ENCODE peak calls at places on chromosomes 6 and 20, in five cellular contexts. S is HepG2, E is K562, G is SK-N-SH, Y is GM12878. M is an unnamed sample.

GRCh38 chr6:134308800-134309199 is 9.1 kb downstream of the SGK1 start:
- DNase-seq in S (no peak), E (no peak), Y (no peak), G (no peak), M (no peak)

GRCh38 chr6:126039284-126039683 is 52.9 kb downstream of the TRMT11 start:
- DNase-seq in Y (no peak), S (no peak), G (no peak), E (no peak), M (no peak)

GRCh38 chr20:42708261-42708660 is 481.4 kb downstream of the PTPRT start:
- DNase-seq in Y (no peak), G (no peak), E (no peak), S (no peak), M (no peak)

GRCh38 chr6:88982720-88983119 is 19.3 kb upstream of the RNGTT start:
- DNase-seq in S (peak; percentile 55), Y (peak; percentile 19), G (peak; percentile 52), E (peak; percentile 60), M (no peak)

GRCh38 chr6:139161817-139162284 is 27.0 kb downstream of the HECA start:
- DNase-seq in E (no peak), Y (peak; percentile 91), S (no peak), G (no peak), M (no peak)

GRCh38 chr6:123518441-123519190 is 118.1 kb downstream of the TRDN start:
- DNase-seq in S (no peak), E (no peak), G (no peak), Y (no peak), M (no peak)

GRCh38 chr6:28326371-28326948 is 9.5 kb downstream of the ZSCAN31 start:
- DNase-seq in G (no peak), Y (no peak), E (no peak), S (no peak), M (no peak)

GRCh38 chr6:27604986-27605385 is 132.1 kb upstream of the ZNF184 start:
- DNase-seq in S (no peak), G (no peak), E (peak; percentile 64), Y (no peak), M (no peak)

GRCh38 chr20:34271961-34272360 is 30.7 kb downstream of the ASIP start:
- DNase-seq in E (no peak), G (no peak), S (no peak), Y (no peak), M (no peak)

GRCh38 chr6:24929255-24929654 is 6.5 kb downstream of the RIPOR2 start:
- DNase-seq in Y (no peak), S (no peak), E (no peak), G (no peak), M (no peak)

GRCh38 chr6:143368426-143368825 is 82.1 kb downstream of the ADAT2 start:
- DNase-seq in S (no peak), G (no peak), E (peak; percentile 57), Y (peak; percentile 56), M (no peak)

GRCh38 chr6:73639015-73639414 is 14.8 kb downstream of the SLC17A5 start:
- DNase-seq in E (no peak), Y (no peak), S (no peak), G (no peak), M (no peak)

GRCh38 chr6:19802656-19803055 is 34.5 kb upstream of the ID4 start:
- DNase-seq in S (no peak), G (no peak), E (no peak), Y (no peak), M (no peak)

GRCh38 chr6:35400901-35401311 is 51.2 kb upstream of the FANCE start:
- DNase-seq in E (no peak), G (peak; percentile 46), Y (no peak), S (no peak), M (no peak)

GRCh38 chr20:4978050-4978918 is 23.0 kb downstream of the SLC23A2 start:
- DNase-seq in G (no peak), Y (no peak), S (no peak), E (no peak), M (no peak)

GRCh38 chr6:100217225-100217624 is 223.2 kb upstream of the MCHR2 start:
- DNase-seq in Y (no peak), G (no peak), S (no peak), E (no peak), M (no peak)
- TF ChIP-seq EP300 in Y (no peak), G (no peak), S (no peak), E (no peak), M (no peak)

GRCh38 chr6:79713701-79714322 is 82.7 kb downstream of the SH3BGRL2 start:
- DNase-seq in E (peak; percentile 75), Y (no peak), S (peak; percentile 54), G (peak; percentile 53), M (no peak)

GRCh38 chr6:79717989-79718388 is 86.9 kb downstream of the SH3BGRL2 start:
- DNase-seq in G (no peak), Y (no peak), S (no peak), E (no peak), M (no peak)

GRCh38 chr6:79718509-79719247 is 87.5 kb downstream of the SH3BGRL2 start:
- DNase-seq in Y (no peak), G (no peak), E (no peak), S (no peak), M (no peak)

GRCh38 chr6:79724816-79725215 is 93.7 kb downstream of the SH3BGRL2 start:
- DNase-seq in E (no peak), Y (no peak), S (no peak), G (peak; percentile 8), M (no peak)

DNA sequence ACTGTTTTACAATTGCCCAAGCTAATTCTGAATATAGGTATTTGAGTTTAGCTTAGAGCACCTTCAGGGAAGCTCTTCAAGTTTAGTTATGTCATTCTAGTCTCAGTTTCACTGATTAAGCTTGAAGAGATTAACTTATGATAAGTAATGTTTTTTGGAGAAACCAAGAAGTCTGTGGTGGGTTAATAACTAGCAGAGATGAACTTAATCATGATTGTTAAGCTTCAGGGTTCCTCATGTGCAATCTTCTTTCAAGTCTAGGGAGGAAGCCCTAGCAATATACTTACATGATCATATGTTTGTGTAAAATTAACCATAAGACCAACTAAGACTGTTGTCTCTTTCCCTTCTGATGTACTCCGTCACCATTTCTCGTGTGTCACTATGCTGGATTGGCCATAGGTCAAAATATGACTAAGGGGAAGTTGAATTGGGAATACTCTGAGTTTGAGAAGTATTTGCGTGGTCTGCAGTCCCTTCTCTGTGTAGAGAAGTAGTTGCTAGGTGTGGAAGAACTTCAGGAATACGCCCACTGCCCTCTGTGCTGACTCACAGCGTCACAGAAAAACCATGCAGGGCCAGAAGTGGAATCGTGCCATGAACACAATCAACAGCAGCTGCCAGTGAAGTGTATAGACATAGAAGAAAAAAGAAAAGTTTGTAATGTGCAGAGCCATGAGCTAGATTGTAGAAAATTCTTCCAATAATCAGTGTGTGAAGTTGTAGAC is 88.3 kb downstream of the SH3BGRL2 start:
- DNase-seq in Y (no peak), E (peak; percentile 23), G (no peak), S (no peak), M (no peak)
- TF ChIP-seq MAX in Y (no peak), E (no peak), G (no peak), S (no peak), M (no peak)

DNA sequence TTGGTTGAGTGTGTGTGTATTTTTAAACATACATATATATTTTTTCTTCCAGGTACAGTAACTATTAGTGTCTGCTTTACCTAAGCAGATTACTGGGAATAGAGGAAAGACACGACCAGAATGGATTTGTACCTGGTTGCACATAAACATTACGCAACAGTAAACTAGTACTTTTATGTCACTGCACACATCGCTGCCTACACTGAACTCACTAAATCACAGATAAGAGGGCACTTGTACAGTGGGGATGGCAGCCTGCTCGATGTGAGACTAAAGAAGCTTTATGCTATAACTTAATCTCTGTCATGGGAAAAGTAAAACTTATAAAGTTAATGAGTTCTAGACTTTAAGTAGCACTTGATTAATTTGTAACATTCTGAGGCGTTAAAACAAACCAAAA is 89.5 kb upstream of the SIM1 start:
- DNase-seq in G (no peak), E (no peak), Y (no peak), S (no peak), M (no peak)
- TF ChIP-seq POLR2AphosphoS5 in G (no peak), E (no peak), Y (no peak), S (no peak), M (no peak)

GRCh38 chr6:111709201-111709600 is 103.5 kb upstream of the TRAF3IP2 start:
- DNase-seq in Y (no peak), G (no peak), E (no peak), S (no peak), M (no peak)

GRCh38 chr6:111710911-111711310 is 105.2 kb upstream of the TRAF3IP2 start:
- DNase-seq in S (no peak), G (no peak), Y (no peak), E (no peak), M (no peak)

GRCh38 chr6:111710439-111710838 is 104.8 kb upstream of the TRAF3IP2 start:
- DNase-seq in S (no peak), E (no peak), Y (no peak), G (no peak), M (no peak)

GRCh38 chr6:111711476-111711875 is 105.8 kb upstream of the TRAF3IP2 start:
- DNase-seq in S (no peak), Y (no peak), E (no peak), G (peak; percentile 59), M (no peak)

DNA sequence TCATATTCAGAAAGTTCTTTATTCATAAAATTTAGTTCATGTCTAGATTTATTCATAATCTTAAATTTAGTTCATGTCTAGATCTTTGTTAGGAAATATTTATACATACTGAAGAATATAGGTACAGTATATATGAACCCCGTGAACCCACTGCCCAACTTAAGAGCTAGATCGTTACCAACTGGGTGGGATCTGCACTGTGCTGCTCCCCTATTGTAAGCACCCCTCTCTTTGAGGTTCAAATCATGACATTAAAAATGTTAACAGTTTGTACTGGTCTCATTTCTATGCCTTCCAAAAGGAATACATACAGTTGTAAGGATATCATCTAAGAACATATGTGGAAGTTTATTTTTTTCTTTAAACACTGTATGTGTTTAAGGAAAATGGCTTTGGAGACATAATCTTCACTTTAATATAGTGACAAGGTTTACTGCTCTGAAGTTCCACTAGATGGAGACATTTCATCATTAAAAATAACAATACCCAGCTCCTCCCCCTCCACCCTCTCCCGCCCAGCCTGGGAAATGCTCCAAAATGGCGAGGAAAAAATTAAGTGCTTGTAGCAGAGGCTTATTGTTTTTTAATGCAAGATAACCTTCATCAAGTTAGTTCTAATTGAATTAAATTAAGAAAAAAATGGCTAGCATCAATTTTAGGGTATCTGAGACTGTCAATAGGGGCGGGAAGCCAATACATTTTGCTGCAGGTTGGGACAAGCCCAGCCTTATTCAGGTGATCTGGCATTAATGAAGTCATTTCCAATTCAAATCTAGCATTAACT is 104.1 kb upstream of the TRAF3IP2 start:
- DNase-seq in G (peak; percentile 78), Y (peak; percentile 33), S (peak; percentile 68), E (peak; percentile 69), M (no peak)
- TF ChIP-seq EP300 in G (peak; percentile 23), Y (no peak), S (no peak), E (no peak), M (no peak)